ENCODE peak calls at places on chromosomes 13 and 19, in six cellular contexts. G is GM23338, S is neural progenitor cell, J is PC-3, I is SK-N-SH, K is GM23248. Y is an unnamed sample.

GRCh38 chr19:1622541-1622940 is 17.3 kb upstream of the UQCR11 start:
- DNase-seq in G (no peak), S (no peak), J (no peak), I (no peak), K (no peak), Y (no peak)

GRCh38 chr19:44738603-44739585 is 9.6 kb upstream of the BCL3 start:
- DNase-seq in G (no peak), S (no peak), J (no peak), I (no peak), K (peak; percentile 53), Y (no peak)

GRCh38 chr19:44254496-44254895 is 5.2 kb upstream of the ZNF233 start:
- DNase-seq in G (no peak), S (no peak), J (no peak), I (no peak), K (no peak), Y (no peak)

GRCh38 chr19:50649433-50650391 is at the start of gene C19orf81:
- DNase-seq in G (peak; percentile 97), S (peak; percentile 77), J (peak; percentile 23), I (peak; percentile 64), K (peak; percentile 38), Y (no peak)

GRCh38 chr19:45514376-45515051 is 7.2 kb downstream of the VASP start:
- DNase-seq in G (no peak), S (no peak), J (no peak), I (no peak), K (no peak), Y (no peak)

GRCh38 chr19:40831502-40832430 is 18.5 kb downstream of the CYP2A6 start:
- DNase-seq in G (no peak), S (no peak), J (peak; percentile 92), I (no peak), K (peak; percentile 98), Y (no peak)

GRCh38 chr13:112703449-112703848 is 13.6 kb downstream of the ATP11A start:
- DNase-seq in G (no peak), S (no peak), J (no peak), I (no peak), K (no peak), Y (no peak)

GRCh38 chr19:55549500-55550320 is 4.4 kb upstream of the SBK3 start:
- DNase-seq in G (peak; percentile 83), S (peak; percentile 88), J (peak; percentile 81), I (no peak), K (peak; percentile 91), Y (no peak)

GRCh38 chr13:79194272-79194671 is 211.8 kb downstream of the RBM26 start:
- DNase-seq in G (no peak), S (no peak), J (no peak), I (no peak), K (no peak), Y (peak; percentile 94)

GRCh38 chr19:6577410-6578125 is 13.4 kb downstream of the CD70 start:
- DNase-seq in G (no peak), S (no peak), J (no peak), I (no peak), K (no peak), Y (peak; percentile 95)

GRCh38 chr19:5934779-5935472 is 20.9 kb downstream of the CAPS start:
- DNase-seq in G (no peak), S (no peak), J (no peak), I (peak; percentile 91), K (peak; percentile 92), Y (no peak)

GRCh38 chr13:59906413-59907027 is 257.2 kb downstream of the DIAPH3 start:
- DNase-seq in G (peak; percentile 46), S (peak; percentile 33), J (peak; percentile 41), I (peak; percentile 27), K (peak; percentile 67), Y (peak; percentile 19)

GRCh38 chr19:53989600-53990533 is 1.6 kb upstream of the CACNG6 start:
- DNase-seq in G (peak; percentile 18), S (no peak), J (no peak), I (no peak), K (no peak), Y (no peak)

GRCh38 chr19:46515879-46516350 is 20.2 kb upstream of the PNMA8B start:
- DNase-seq in G (peak; percentile 80), S (peak; percentile 57), J (peak; percentile 59), I (peak; percentile 77), K (peak; percentile 74), Y (peak; percentile 43)

GRCh38 chr19:40512473-40513344 is 45.9 kb downstream of the SPTBN4 start:
- DNase-seq in G (peak; percentile 82), S (peak; percentile 81), J (no peak), I (peak; percentile 66), K (peak; percentile 65), Y (no peak)

GRCh38 chr13:84571264-84571663 is 689.0 kb upstream of the SLITRK1 start:
- DNase-seq in G (peak; percentile 52), S (no peak), J (no peak), I (no peak), K (no peak), Y (peak; percentile 12)

GRCh38 chr13:51717786-51718398 is 86.1 kb downstream of the DHRS12 start:
- DNase-seq in G (no peak), S (no peak), J (no peak), I (no peak), K (peak; percentile 70), Y (no peak)

GRCh38 chr19:42542791-42543190 is 14.5 kb upstream of the CEACAM1 start:
- DNase-seq in G (no peak), S (no peak), J (no peak), I (no peak), K (no peak), Y (no peak)

GRCh38 chr13:111431241-111431640 is 110.8 kb downstream of the TEX29 start:
- DNase-seq in G (no peak), S (no peak), J (no peak), I (no peak), K (no peak), Y (no peak)

GRCh38 chr19:17260842-17261325 is 3.7 kb downstream of the USHBP1 start:
- DNase-seq in G (peak; percentile 96), S (peak; percentile 89), J (peak; percentile 89), I (peak; percentile 87), K (peak; percentile 77), Y (peak; percentile 89)

GRCh38 chr13:73782781-73783180 is 351.4 kb downstream of the KLF12 start:
- DNase-seq in G (no peak), S (peak; percentile 7), J (no peak), I (peak; percentile 14), K (no peak), Y (no peak)

GRCh38 chr19:2382530-2383222 is 22.6 kb downstream of the TMPRSS9 start:
- DNase-seq in G (no peak), S (no peak), J (no peak), I (no peak), K (no peak), Y (no peak)

GRCh38 chr13:20359335-20359734 is 127.2 kb upstream of the GJB6 start:
- DNase-seq in G (no peak), S (no peak), J (peak; percentile 98), I (no peak), K (peak; percentile 94), Y (no peak)

GRCh38 chr13:30107536-30108136 is 199.7 kb downstream of the KATNAL1 start:
- DNase-seq in G (no peak), S (no peak), J (peak; percentile 55), I (no peak), K (peak; percentile 83), Y (no peak)

GRCh38 chr19:45764947-45765346 is 4.1 kb downstream of the SIX5 start:
- DNase-seq in G (peak; percentile 50), S (no peak), J (no peak), I (peak; percentile 28), K (no peak), Y (no peak)

GRCh38 chr19:1478934-1479707 is at the start of gene C19orf25:
- DNase-seq in G (peak; percentile 98), S (peak; percentile 98), J (peak; percentile 91), I (peak; percentile 98), K (peak; percentile 98), Y (peak; percentile 99)

DNA sequence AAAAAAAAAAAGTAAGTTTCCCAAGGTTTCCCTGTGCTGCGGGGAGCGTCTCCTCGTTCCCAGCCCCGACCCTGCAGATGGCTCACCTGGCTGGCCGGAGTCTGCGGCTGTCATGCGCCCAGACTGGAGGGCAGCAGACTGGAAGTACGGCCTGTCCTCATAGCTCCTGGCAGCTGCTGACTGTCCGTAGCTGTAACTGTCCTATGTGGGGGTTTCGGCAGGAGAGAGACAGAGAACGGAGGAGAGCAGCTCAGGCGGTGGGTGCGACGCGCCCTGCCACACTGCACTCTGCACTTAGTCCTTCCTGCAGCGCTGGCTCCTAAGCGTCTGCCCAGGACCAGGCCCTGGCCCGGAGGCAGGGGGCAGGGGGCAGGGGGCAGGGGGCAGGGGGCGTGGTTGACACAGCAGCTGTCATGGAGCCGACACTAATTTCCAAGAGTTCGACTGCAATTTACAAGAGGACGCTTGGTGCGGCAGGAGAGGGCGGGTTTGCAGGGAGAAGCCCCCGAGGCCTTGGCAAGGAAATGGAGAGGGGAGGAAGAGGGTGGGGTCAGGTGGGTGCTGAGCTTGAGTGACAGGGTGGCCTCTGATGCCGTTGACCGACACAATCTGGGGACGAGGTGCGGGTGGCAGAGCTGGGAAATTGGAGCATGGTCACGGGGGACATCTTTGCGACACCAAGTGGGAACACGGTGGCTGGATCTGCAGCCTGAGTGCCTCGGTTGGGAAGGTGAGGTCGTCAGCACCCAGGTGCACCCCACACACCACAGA is 35.1 kb downstream of the ZFR2 start:
- DNase-seq in G (no peak), S (no peak), J (no peak), I (peak; percentile 22), K (no peak), Y (no peak)
- H3K4me3 ChIP-seq in G (no peak overlapping the region), S (no peak overlapping the region), J (no peak overlapping the region), I (no peak overlapping the region), K (no peak overlapping the region), Y (no peak overlapping the region)

GRCh38 chr13:24664726-24665409 is 15.3 kb upstream of the ATP12A start:
- DNase-seq in G (no peak), S (no peak), J (peak; percentile 81), I (no peak), K (peak; percentile 85), Y (no peak)
- H3K4me2 ChIP-seq in G (no peak overlapping the region), S (no peak overlapping the region), J (peak overlapping the region; percentile 58), I (no peak overlapping the region), K (peak overlapping the region; percentile 85), Y (no peak overlapping the region)

GRCh38 chr13:87124785-87125074 is 546.4 kb upstream of the SLITRK5 start:
- DNase-seq in G (peak; percentile 8), S (no peak), J (no peak), I (no peak), K (no peak), Y (no peak)

GRCh38 chr13:87122551-87122950 is 548.6 kb upstream of the SLITRK5 start:
- DNase-seq in G (no peak), S (no peak), J (peak; percentile 54), I (no peak), K (peak; percentile 76), Y (no peak)

GRCh38 chr13:87123987-87124784 is 547.0 kb upstream of the SLITRK5 start:
- DNase-seq in G (peak; percentile 48), S (peak; percentile 59), J (peak; percentile 90), I (no peak), K (peak; percentile 98), Y (no peak)

DNA sequence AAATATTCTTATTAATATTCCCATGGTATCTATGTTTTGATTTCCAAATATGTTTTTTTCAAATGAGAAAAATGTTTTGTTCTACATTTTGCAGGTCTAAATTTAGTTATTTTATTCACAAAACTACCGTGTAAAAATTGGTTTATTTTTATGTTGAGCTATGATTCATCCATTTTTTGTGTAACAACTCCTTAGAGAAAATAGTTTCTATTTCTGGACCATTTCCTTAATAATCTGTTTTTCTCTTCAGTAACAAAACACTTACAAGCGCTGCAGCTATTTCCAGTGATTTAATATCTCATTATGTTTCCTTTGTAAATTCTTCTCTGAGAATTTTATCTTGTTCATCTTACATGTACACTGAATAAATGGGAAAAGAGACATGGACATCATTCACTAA is 550.7 kb upstream of the SLITRK5 start:
- DNase-seq in G (no peak), S (no peak), J (no peak), I (no peak), K (peak; percentile 55), Y (no peak)
- TF ChIP-seq EZH2phosphoT487 in G (no peak), S (no peak), J (no peak), I (no peak), K (no peak), Y (no peak)

GRCh38 chr19:15317392-15318011 is 14.8 kb downstream of the BRD4 start:
- DNase-seq in G (peak; percentile 42), S (no peak), J (no peak), I (no peak), K (peak; percentile 39), Y (no peak)
- H3K4me3 ChIP-seq in G (peak overlapping the region; percentile 13), S (no peak overlapping the region), J (no peak overlapping the region), I (no peak overlapping the region), K (peak overlapping the region; percentile 30), Y (no peak overlapping the region)